ENCODE peak calls at places on chromosome 22, in eight cellular contexts. N is kidney, Z is BE2C, G is choroid plexus epithelial cell, O is sigmoid colon, E is body of pancreas, R is heart right ventricle, S is PC-3. X is an unnamed sample.
A peak's percentile ranks its signal among the peaks of the same experiment; 100 is the strongest.

GRCh38 chr22:24727218-24727851 is 47.2 kb downstream of the PIWIL3 start:
- DNase-seq in N (no peak), Z (peak; percentile 86), G (peak; percentile 96), O (no peak), E (no peak), R (peak; percentile 66), S (peak; percentile 87), X (peak; percentile 92)

GRCh38 chr22:34776827-34777226 is 289.1 kb upstream of the ISX start:
- DNase-seq in N (no peak), Z (no peak), G (no peak), O (no peak), E (no peak), R (no peak), S (no peak), X (no peak)

GRCh38 chr22:39351689-39352214 is 2.0 kb downstream of the SYNGR1 start:
- DNase-seq in N (no peak), Z (peak; percentile 91), G (peak; percentile 66), O (no peak), E (no peak), R (no peak), S (no peak), X (peak; percentile 40)

GRCh38 chr22:32796865-32797573 is 4.5 kb upstream of the TIMP3 start:
- DNase-seq in N (peak; percentile 86), Z (peak; percentile 61), G (peak; percentile 80), O (peak; percentile 88), E (peak; percentile 68), R (peak; percentile 80), S (peak; percentile 22), X (peak; percentile 69)

GRCh38 chr22:37334461-37334858 is 52.2 kb downstream of the CYTH4 start:
- DNase-seq in N (no peak), Z (no peak), G (no peak), O (no peak), E (no peak), R (no peak), S (peak; percentile 0), X (no peak)

GRCh38 chr22:37843746-37844089 is 416 bp downstream of the ANKRD54 start:
- DNase-seq in N (no peak), Z (peak; percentile 63), G (peak; percentile 31), O (peak; percentile 74), E (peak; percentile 66), R (peak; percentile 30), S (peak; percentile 25), X (peak; percentile 23)

GRCh38 chr22:29799217-29799680 is 32.1 kb downstream of the UQCR10 start:
- DNase-seq in N (peak; percentile 95), Z (peak; percentile 78), G (peak; percentile 93), O (peak; percentile 94), E (peak; percentile 83), R (peak; percentile 90), S (peak; percentile 92), X (peak; percentile 91)

GRCh38 chr22:24494182-24494534 is 974 bp upstream of the UPB1 start:
- DNase-seq in N (no peak), Z (no peak), G (no peak), O (no peak), E (no peak), R (no peak), S (no peak), X (no peak)

GRCh38 chr22:39514373-39514973 is 5.9 kb upstream of the ATF4 start:
- DNase-seq in N (peak; percentile 66), Z (peak; percentile 72), G (peak; percentile 62), O (no peak), E (peak; percentile 80), R (peak; percentile 64), S (peak; percentile 50), X (peak; percentile 72)

GRCh38 chr22:36409911-36410756 is 22.4 kb upstream of the MYH9 start:
- DNase-seq in N (peak; percentile 98), Z (no peak), G (peak; percentile 83), O (peak; percentile 78), E (peak; percentile 100), R (peak; percentile 78), S (peak; percentile 97), X (peak; percentile 50)

GRCh38 chr22:50481440-50482106 is at the start of gene ADM2:
- DNase-seq in N (peak; percentile 84), Z (peak; percentile 53), G (no peak), O (no peak), E (peak; percentile 77), R (no peak), S (no peak), X (peak; percentile 62)

GRCh38 chr22:29011200-29011867 is 50.3 kb downstream of the C22orf31 start:
- DNase-seq in N (no peak), Z (no peak), G (no peak), O (no peak), E (peak; percentile 50), R (peak; percentile 12), S (no peak), X (no peak)

GRCh38 chr22:32701021-32701420 is 100.5 kb upstream of the TIMP3 start:
- DNase-seq in N (no peak), Z (no peak), G (no peak), O (no peak), E (no peak), R (no peak), S (no peak), X (peak; percentile 72)

GRCh38 chr22:20761536-20761935 is 12.4 kb upstream of the SERPIND1 start:
- DNase-seq in N (no peak), Z (no peak), G (no peak), O (no peak), E (no peak), R (no peak), S (no peak), X (peak; percentile 34)

GRCh38 chr22:29731058-29731850 is 11.5 kb downstream of the CABP7 start:
- DNase-seq in N (no peak), Z (no peak), G (no peak), O (no peak), E (no peak), R (no peak), S (no peak), X (no peak)

GRCh38 chr22:36285545-36285944 is 32.6 kb downstream of the APOL1 start:
- DNase-seq in N (peak; percentile 67), Z (no peak), G (no peak), O (peak; percentile 73), E (no peak), R (no peak), S (no peak), X (no peak)

DNA sequence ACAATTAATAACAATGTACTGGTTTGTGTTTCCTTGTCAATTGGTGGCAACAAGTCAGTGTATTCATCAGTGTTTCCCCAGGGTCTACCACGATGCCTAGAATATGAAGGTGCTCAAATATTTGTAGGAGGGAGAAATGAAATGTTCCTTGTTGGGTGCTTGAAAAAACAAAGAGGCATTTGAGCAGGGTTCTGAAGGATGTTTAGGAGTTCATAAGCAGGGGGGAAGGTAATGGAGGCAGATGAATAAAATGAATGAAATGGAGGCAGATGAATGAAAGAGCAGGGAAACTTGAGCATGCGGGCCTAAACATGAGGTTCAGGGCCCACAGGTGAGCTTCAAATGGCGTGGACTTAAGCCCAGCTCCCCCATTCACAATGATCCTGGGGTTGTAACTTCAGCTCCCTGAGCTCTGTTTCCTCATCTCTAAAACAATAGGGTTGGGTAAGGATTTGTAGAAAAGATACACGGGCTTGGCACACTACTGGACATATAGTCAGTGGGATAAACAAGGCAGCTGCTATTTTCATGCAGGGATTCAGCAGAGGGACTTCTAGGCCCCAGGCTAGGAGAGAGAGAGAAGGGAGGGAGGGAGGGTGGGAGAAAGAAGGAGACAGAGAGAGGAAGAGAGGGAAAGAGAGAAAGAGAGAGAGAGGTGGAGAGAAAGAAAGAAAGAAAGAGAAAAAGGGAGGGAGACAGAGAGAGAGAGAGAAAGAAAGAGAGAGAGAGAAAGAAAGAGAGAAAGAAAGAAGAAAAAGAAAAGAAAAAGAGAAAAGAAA is 73.7 kb downstream of the MN1 start:
- DNase-seq in N (no peak), Z (no peak), G (no peak), O (no peak), E (no peak), R (no peak), S (no peak), X (no peak)
- H3K4me3 ChIP-seq in N (no peak overlapping the region), Z (no peak overlapping the region), G (no peak overlapping the region), O (no peak overlapping the region), E (no peak overlapping the region), R (no peak overlapping the region), S (no peak overlapping the region), X (no peak overlapping the region)

DNA sequence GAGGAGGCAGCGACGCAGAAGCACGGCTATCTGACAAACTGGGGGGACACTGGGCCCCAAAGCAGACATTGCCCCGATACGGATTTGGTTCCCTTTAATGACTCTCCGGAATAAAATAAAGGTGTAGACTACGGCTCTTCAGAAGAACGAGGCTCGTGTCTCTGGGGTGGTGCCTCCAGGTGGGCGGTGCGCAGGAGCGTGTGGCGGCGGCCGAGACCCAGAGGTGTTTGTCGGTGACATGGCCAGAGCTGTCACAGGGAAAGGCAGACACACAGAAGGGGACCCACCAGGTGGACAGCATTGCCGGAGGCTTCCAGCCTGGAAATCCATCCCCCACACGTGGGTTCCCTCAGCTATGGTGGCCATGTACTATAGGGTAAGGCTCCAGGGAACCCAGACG is 366.0 kb downstream of the BRD1 start:
- DNase-seq in N (no peak), Z (no peak), G (no peak), O (no peak), E (no peak), R (no peak), S (no peak), X (no peak)
- TF ChIP-seq CTCF in N (no peak), Z (no peak), G (no peak), O (no peak), E (no peak), R (no peak), S (no peak), X (no peak)

DNA sequence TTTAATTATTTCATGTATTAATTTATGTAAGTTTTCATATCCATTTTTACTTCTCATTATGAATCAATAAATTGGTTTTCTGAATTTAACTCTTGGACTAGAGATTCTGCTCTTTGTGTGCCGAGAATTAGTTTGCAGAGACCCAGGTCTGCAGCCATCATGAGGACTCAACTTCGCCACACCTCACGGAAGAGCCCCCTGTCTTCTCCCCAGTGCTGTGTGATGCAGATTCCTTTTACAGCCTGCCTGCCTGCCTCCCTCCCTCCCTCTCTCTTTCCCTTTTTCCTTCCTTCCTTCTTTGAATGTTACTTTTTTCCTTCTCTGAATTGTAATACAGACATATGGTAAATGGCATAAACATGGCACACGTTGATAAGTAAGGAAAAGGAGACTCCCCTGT is 947.7 kb downstream of the TBC1D22A start:
- DNase-seq in N (no peak), Z (no peak), G (no peak), O (no peak), E (no peak), R (no peak), S (no peak), X (no peak)
- H3K4me3 ChIP-seq in N (no peak overlapping the region), Z (no peak overlapping the region), G (no peak overlapping the region), O (no peak overlapping the region), E (no peak overlapping the region), R (no peak overlapping the region), S (no peak overlapping the region), X (no peak overlapping the region)

DNA sequence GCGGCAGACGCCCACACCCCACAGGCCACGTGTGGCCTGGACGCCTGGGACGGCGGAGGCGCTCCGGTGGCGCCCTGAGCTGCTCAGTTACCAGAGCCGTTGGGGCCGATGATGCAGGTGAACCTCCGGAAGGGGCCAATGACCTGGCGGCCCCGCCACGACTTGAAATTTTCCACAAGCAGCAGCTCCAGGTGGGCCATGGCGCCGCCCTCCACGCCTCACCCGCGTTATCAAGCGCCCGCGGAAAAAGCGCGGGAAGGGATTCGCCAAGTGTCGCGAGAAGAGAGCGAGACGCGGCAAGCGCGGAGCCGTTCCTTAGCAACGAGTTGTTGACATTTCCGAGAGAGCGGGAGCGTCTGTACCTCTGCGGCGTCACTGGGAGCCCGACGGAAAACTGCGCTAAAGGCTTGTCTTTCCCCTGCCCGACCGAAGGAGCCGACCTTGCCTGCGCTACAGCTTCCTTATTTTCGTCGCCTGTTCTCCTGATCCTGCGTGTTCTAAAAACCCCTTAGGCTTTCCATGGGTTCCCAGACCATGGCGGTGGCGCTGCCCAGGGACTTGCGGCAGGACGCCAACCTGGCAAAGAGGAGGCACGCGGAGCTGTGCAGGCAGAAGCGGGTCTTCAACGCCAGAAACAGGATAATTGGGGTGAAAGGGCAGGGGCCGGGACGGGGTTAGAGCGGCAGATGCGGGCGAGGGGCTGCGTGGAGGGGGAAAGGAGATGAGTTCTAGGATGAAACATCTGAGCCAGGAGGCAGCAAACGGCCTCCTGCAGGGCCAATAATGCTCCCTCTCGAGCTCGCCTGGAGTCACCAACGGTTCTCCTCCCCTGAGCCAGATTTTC is at the start of the genes RIBC2 and SMC1B:
- DNase-seq in N (peak; percentile 81), Z (peak; percentile 90), G (peak; percentile 73), O (peak; percentile 91), E (peak; percentile 83), R (peak; percentile 80), S (peak; percentile 81), X (peak; percentile 82)
- TF ChIP-seq CTCF in N (no peak), Z (no peak), G (no peak), O (no peak), E (no peak), R (no peak), S (no peak), X (no peak)

X was measured in foreskin fibroblast.